ENCODE peak calls at places on chromosomes 6 and 20, in ten cellular contexts. M is A549, H is sigmoid colon, R is ovary, T is transverse colon, P is tibial nerve, X is SK-N-SH, E is esophagus muscularis mucosa, K is stomach, J is K562. A is an unnamed sample.

GRCh38 chr20:25308671-25309394 is 60.9 kb downstream of the PYGB start:
- DNase-seq in R (no peak), E (no peak), T (no peak), K (no peak), M (no peak), H (peak; percentile 66), X (no peak), J (peak; percentile 9), P (no peak), A (peak; percentile 75)

GRCh38 chr6:105781248-105781647 is 304.9 kb upstream of the PRDM1 start:
- DNase-seq in J (peak; percentile 27), E (no peak), X (no peak), R (no peak), M (no peak), P (no peak), H (no peak), K (no peak), T (no peak), A (no peak)

GRCh38 chr6:142482973-142483372 is 181.2 kb downstream of the ADGRG6 start:
- DNase-seq in E (no peak), J (no peak), P (no peak), T (no peak), R (no peak), K (no peak), X (no peak), H (no peak), M (no peak), A (no peak)

GRCh38 chr6:43451939-43452338 is 3.4 kb downstream of the DLK2 start:
- DNase-seq in K (no peak), P (no peak), X (no peak), E (no peak), T (no peak), H (no peak), R (no peak), M (no peak), J (no peak), A (no peak)

GRCh38 chr6:44543664-44544063 is 156.2 kb downstream of the CDC5L start:
- DNase-seq in X (no peak), E (no peak), T (no peak), R (no peak), M (no peak), K (no peak), J (no peak), H (no peak), P (no peak), A (no peak)

GRCh38 chr6:35218021-35218420 is 4.3 kb downstream of the SCUBE3 start:
- DNase-seq in E (no peak), P (no peak), T (no peak), R (no peak), M (no peak), J (no peak), X (no peak), H (no peak), K (no peak), A (no peak)

GRCh38 chr20:35511814-35512420 is 17.5 kb downstream of the C20orf173 start:
- DNase-seq in J (peak; percentile 48), E (no peak), T (peak; percentile 30), K (peak; percentile 40), M (peak; percentile 34), P (peak; percentile 19), X (peak; percentile 48), H (no peak), R (no peak), A (no peak)

GRCh38 chr20:48839518-48839917 is 11.7 kb upstream of the PREX1 start:
- DNase-seq in H (no peak), T (no peak), R (no peak), J (peak; percentile 18), M (no peak), K (no peak), E (no peak), X (no peak), P (no peak), A (no peak)

GRCh38 chr20:58575776-58576589 is 60.8 kb upstream of the APCDD1L start:
- DNase-seq in J (no peak), K (no peak), X (no peak), E (no peak), T (no peak), H (peak; percentile 34), R (no peak), M (no peak), P (no peak), A (no peak)

GRCh38 chr20:56839222-56839621 is 210.1 kb downstream of the TFAP2C start:
- DNase-seq in R (no peak), M (no peak), T (no peak), E (no peak), X (no peak), K (no peak), H (no peak), J (no peak), P (no peak), A (no peak)

GRCh38 chr6:111113731-111114438 is 26.6 kb downstream of the SLC16A10 start:
- DNase-seq in E (no peak), T (no peak), H (peak; percentile 66), P (peak; percentile 14), M (no peak), J (peak; percentile 20), X (peak; percentile 47), K (peak; percentile 42), R (peak; percentile 21), A (no peak)

GRCh38 chr6:168093634-168094033 is 14.6 kb upstream of the FRMD1 start:
- DNase-seq in P (no peak), J (no peak), R (no peak), H (no peak), X (peak; percentile 24), K (no peak), M (no peak), E (no peak), T (no peak), A (no peak)

GRCh38 chr6:131135244-131136020 is at the start of gene AKAP7:
- DNase-seq in K (peak; percentile 73), P (peak; percentile 57), X (peak; percentile 88), H (peak; percentile 84), J (peak; percentile 62), E (no peak), M (peak; percentile 74), T (peak; percentile 75), R (peak; percentile 76), A (peak; percentile 70)

GRCh38 chr6:124958759-124959354 is 3.4 kb upstream of the RNF217 start:
- DNase-seq in T (no peak), X (no peak), J (peak; percentile 64), M (no peak), H (no peak), R (no peak), E (no peak), K (no peak), P (no peak), A (no peak)
- TF ChIP-seq EP300 in T (no peak), X (no peak), J (peak; percentile 18), M (no peak), H (no peak), R (no peak), E (no peak), K (no peak), P (no peak), A (no peak)

GRCh38 chr20:21101453-21102251 is 4.5 kb downstream of the LINC00237 start:
- DNase-seq in J (no peak), K (no peak), P (no peak), R (no peak), E (peak; percentile 70), X (peak; percentile 54), M (no peak), H (no peak), T (no peak), A (no peak)
- H3K4me1 ChIP-seq in J (no peaks in the 10 kb centered on the region), K (peaks cover 61% of the 10 kb centered on the region), P (peaks cover 61% of the 10 kb centered on the region), R (peaks cover 3% of the 10 kb centered on the region), E (peaks cover 61% of the 10 kb centered on the region), X (peaks cover 23% of the 10 kb centered on the region), M (peaks cover 3% of the 10 kb centered on the region), H (no peaks in the 10 kb centered on the region), T (peaks cover 6% of the 10 kb centered on the region), A (peaks cover 56% of the 10 kb centered on the region)

GRCh38 chr20:44031001-44031574 is 116.4 kb downstream of the TOX2 start:
- DNase-seq in T (no peak), E (no peak), R (no peak), M (no peak), P (no peak), H (no peak), J (no peak), X (no peak), K (no peak), A (no peak)

GRCh38 chr20:44030394-44030793 is 115.7 kb downstream of the TOX2 start:
- DNase-seq in M (no peak), P (no peak), E (no peak), J (no peak), R (no peak), T (no peak), K (peak; percentile 16), X (no peak), H (no peak), A (no peak)

GRCh38 chr20:44028868-44029847 is 114.5 kb downstream of the TOX2 start:
- DNase-seq in T (no peak), X (no peak), M (no peak), J (no peak), H (no peak), K (no peak), P (no peak), R (no peak), E (no peak), A (peak; percentile 33)

GRCh38 chr20:44028341-44028715 is 113.7 kb downstream of the TOX2 start:
- DNase-seq in K (peak; percentile 1), E (no peak), T (no peak), J (no peak), R (no peak), X (no peak), M (no peak), H (no peak), P (no peak), A (no peak)

DNA sequence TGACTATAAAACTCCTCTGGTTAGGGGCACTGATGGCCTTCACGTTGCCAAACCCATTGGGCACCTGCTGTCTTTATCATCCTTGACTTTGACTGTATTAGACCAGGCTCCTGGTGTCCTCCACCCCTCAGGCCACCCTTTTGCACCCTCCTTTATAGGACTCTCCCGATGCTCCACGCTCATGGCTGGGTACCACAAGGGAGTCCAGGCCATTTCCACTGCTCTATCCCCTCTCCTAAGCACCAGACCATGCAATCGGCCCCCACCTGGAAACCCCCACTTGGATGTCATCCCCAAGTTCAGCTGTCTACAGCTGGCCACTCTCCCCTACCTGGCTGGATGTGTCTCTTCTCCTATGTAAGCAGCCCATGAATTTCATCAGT is 115.2 kb downstream of the TOX2 start:
- DNase-seq in R (no peak), X (no peak), E (no peak), K (no peak), H (no peak), T (no peak), J (no peak), P (no peak), M (no peak), A (no peak)
- TF ChIP-seq EP300 in R (no peak), X (no peak), E (no peak), K (no peak), H (no peak), T (no peak), J (no peak), P (no peak), M (no peak), A (no peak)

DNA sequence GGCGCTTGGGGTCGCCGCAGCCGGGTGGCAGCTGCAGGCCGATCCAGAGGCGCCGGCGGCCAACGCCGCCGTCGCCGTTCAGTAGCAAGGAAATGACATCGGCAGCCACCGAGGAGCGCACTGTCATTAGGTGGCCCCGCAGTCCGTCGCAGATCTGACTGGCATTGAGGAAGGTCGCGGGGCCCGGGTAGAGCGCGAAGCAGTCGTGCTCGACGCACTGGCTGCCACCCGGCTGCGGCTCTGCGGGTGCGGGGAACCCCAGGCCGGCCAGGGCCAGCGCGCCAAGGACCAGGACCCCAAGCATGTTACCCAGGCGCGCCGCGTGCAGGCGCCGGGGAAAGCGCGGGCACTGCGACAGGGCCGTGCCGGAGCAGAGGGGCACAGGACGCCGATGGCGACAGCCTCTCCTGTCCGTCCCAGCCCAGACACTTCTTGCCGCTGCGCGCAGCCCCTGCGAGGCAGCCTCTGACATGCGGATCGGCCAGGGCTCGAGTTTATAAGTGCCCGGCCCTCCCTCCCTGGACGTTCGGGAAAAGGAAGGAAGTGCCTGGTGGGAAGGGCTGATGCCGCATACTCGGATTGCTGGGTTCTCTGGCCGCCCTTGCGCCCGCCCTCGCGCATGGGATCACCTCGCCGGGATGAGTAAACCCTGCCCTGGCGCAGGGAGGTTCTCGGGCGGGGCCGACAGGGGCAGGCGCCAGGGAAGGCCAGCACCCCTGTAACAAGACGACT is at the start of gene THBD:
- DNase-seq in H (peak; percentile 86), M (peak; percentile 89), P (peak; percentile 71), K (peak; percentile 76), J (no peak), T (peak; percentile 56), E (peak; percentile 95), X (no peak), R (peak; percentile 64), A (peak; percentile 93)
- H3K4me1 ChIP-seq in H (no peaks in the 10 kb centered on the region), M (peaks cover 45% of the 10 kb centered on the region), P (peaks cover 64% of the 10 kb centered on the region), K (peaks cover 68% of the 10 kb centered on the region), J (peaks cover 15% of the 10 kb centered on the region), T (peaks cover 7% of the 10 kb centered on the region), E (peaks cover 43% of the 10 kb centered on the region), X (no peaks in the 10 kb centered on the region), R (peaks cover 7% of the 10 kb centered on the region), A (peaks cover 34% of the 10 kb centered on the region)